ENCODE peak calls at places on chromosomes 4 and X, in eight cellular contexts. V is sigmoid colon, A is suprapubic skin, X is HCT116, N is SK-N-SH, M is prostate gland, J is GM23338, T is HL-60. G is an unnamed sample.

GRCh38 chr4:152357206-152357605 is 178.7 kb downstream of the FBXW7 start:
- DNase-seq in V (no peak), A (no peak), X (no peak), N (no peak), M (no peak), J (no peak), T (peak), G (no peak)

GRCh38 chr4:113502476-113502875 is 259.1 kb downstream of the CAMK2D start:
- DNase-seq in V (no peak), A (no peak), X (no peak), N (no peak), M (no peak), J (no peak), T (no peak), G (no peak)

GRCh38 chr4:33060873-33061542 is 2340.8 kb downstream of the PCDH7 start:
- DNase-seq in V (no peak), A (no peak), X (peak), N (peak), M (no peak), J (peak), T (peak), G (no peak)

GRCh38 chr4:125389713-125390112 is 75.0 kb downstream of the FAT4 start:
- DNase-seq in V (no peak), A (no peak), X (no peak), N (no peak), M (no peak), J (no peak), T (no peak), G (no peak)

GRCh38 chr4:94068712-94069111 is 139.0 kb upstream of the SMARCAD1 start:
- DNase-seq in V (no peak), A (no peak), X (no peak), N (no peak), M (no peak), J (peak), T (no peak), G (no peak)

GRCh38 chrX:39645059-39645895 is 452.5 kb downstream of the BCOR start:
- DNase-seq in V (peak), A (peak), X (no peak), N (no peak), M (no peak), J (no peak), T (no peak), G (no peak)

GRCh38 chr4:134465417-134465816 is 263.8 kb upstream of the PABPC4L start:
- DNase-seq in V (no peak), A (no peak), X (no peak), N (no peak), M (no peak), J (no peak), T (no peak), G (no peak)

GRCh38 chrX:11470231-11470630 is 177.0 kb downstream of the AMELX start:
- DNase-seq in V (no peak), A (no peak), X (no peak), N (no peak), M (peak), J (no peak), T (no peak), G (no peak)

GRCh38 chr4:54005475-54005874 is 58.9 kb downstream of the CHIC2 start:
- DNase-seq in V (no peak), A (no peak), X (no peak), N (no peak), M (no peak), J (no peak), T (no peak), G (no peak)

GRCh38 chr4:74365761-74366160 is 816 bp downstream of the EREG start:
- DNase-seq in V (peak), A (no peak), X (no peak), N (peak), M (peak), J (peak), T (no peak), G (no peak)

GRCh38 chrX:74550295-74550802 is 64.1 kb downstream of the RLIM start:
- DNase-seq in V (peak), A (peak), X (peak), N (peak), M (peak), J (peak), T (peak), G (peak)

GRCh38 chrX:1807301-1807731 is 192.5 kb downstream of the ASMT start:
- DNase-seq in V (no peak), A (no peak), X (no peak), N (no peak), M (no peak), J (peak), T (no peak), G (peak)

GRCh38 chrX:20254712-20255299 is 11.9 kb downstream of the RPS6KA3 start:
- DNase-seq in V (no peak), A (no peak), X (no peak), N (no peak), M (no peak), J (no peak), T (no peak), G (no peak)

GRCh38 chr4:101527186-101527585 is 179.9 kb upstream of the PPP3CA start:
- DNase-seq in V (no peak), A (no peak), X (no peak), N (no peak), M (no peak), J (no peak), T (no peak), G (no peak)

GRCh38 chrX:23765449-23765848 is 17.5 kb upstream of the SAT1 start:
- DNase-seq in V (no peak), A (no peak), X (no peak), N (no peak), M (no peak), J (no peak), T (no peak), G (no peak)

GRCh38 chrX:7444967-7445366 is 297.0 kb upstream of the PUDP start:
- DNase-seq in V (no peak), A (no peak), X (no peak), N (no peak), M (no peak), J (no peak), T (no peak), G (no peak)

GRCh38 chrX:34406580-34406979 is 250.5 kb downstream of the TMEM47 start:
- DNase-seq in V (no peak), A (no peak), X (no peak), N (no peak), M (no peak), J (no peak), T (no peak), G (no peak)

GRCh38 chr4:93373893-93374860 is 454.4 kb upstream of the ATOH1 start:
- DNase-seq in V (no peak), A (no peak), X (no peak), N (no peak), M (no peak), J (no peak), T (no peak), G (no peak)

GRCh38 chrX:135194684-135195083 is 23.5 kb upstream of the CT55 start:
- DNase-seq in V (no peak), A (no peak), X (no peak), N (peak), M (no peak), J (peak), T (no peak), G (no peak)

GRCh38 chrX:16185725-16186136 is 18.4 kb downstream of the MAGEB17 start:
- DNase-seq in V (no peak), A (no peak), X (peak), N (no peak), M (no peak), J (no peak), T (no peak), G (no peak)

GRCh38 chr4:4921077-4921476 is 61.6 kb downstream of the MSX1 start:
- DNase-seq in V (no peak), A (no peak), X (no peak), N (no peak), M (no peak), J (no peak), T (no peak), G (no peak)

GRCh38 chrX:39802354-39802753 is 295.4 kb downstream of the BCOR start:
- DNase-seq in V (no peak), A (no peak), X (no peak), N (no peak), M (no peak), J (peak), T (no peak), G (no peak)

GRCh38 chrX:88604433-88605221 is 142.4 kb upstream of the CPXCR1 start:
- DNase-seq in V (no peak), A (no peak), X (no peak), N (no peak), M (no peak), J (no peak), T (no peak), G (no peak)

GRCh38 chr4:147480891-147481576 is at the start of gene EDNRA:
- DNase-seq in V (no peak), A (no peak), X (no peak), N (peak), M (no peak), J (peak), T (no peak), G (no peak)

GRCh38 chrX:110322603-110323002 is 4.7 kb upstream of the AMMECR1 start:
- DNase-seq in V (no peak), A (no peak), X (no peak), N (no peak), M (no peak), J (no peak), T (no peak), G (no peak)

GRCh38 chrX:48663241-48663640 is 20.4 kb upstream of the WAS start:
- DNase-seq in V (no peak), A (no peak), X (no peak), N (no peak), M (no peak), J (no peak), T (no peak), G (no peak)

GRCh38 chr4:106245176-106245575 is 70.8 kb downstream of the TBCK start:
- DNase-seq in V (no peak), A (no peak), X (no peak), N (no peak), M (no peak), J (no peak), T (no peak), G (no peak)

GRCh38 chr4:5905714-5906113 is 12.8 kb upstream of the CRMP1 start:
- DNase-seq in V (no peak), A (no peak), X (no peak), N (no peak), M (no peak), J (peak), T (no peak), G (no peak)

GRCh38 chr4:150799207-150799606 is 215.9 kb downstream of the LRBA start:
- DNase-seq in V (no peak), A (no peak), X (no peak), N (no peak), M (no peak), J (peak), T (no peak), G (no peak)

GRCh38 chr4:91220315-91220714 is 1083.5 kb upstream of the GRID2 start:
- DNase-seq in V (no peak), A (no peak), X (no peak), N (no peak), M (no peak), J (no peak), T (no peak), G (no peak)

GRCh38 chr4:101037938-101038413 is 309.4 kb downstream of the PPP3CA start:
- DNase-seq in V (no peak), A (no peak), X (no peak), N (no peak), M (no peak), J (no peak), T (peak), G (no peak)

GRCh38 chr4:140255467-140255866 is 101.5 kb upstream of the MAML3 start:
- DNase-seq in V (no peak), A (no peak), X (no peak), N (no peak), M (no peak), J (no peak), T (no peak), G (no peak)

GRCh38 chr4:140257461-140258305 is 103.7 kb upstream of the MAML3 start:
- DNase-seq in V (no peak), A (no peak), X (no peak), N (no peak), M (no peak), J (no peak), T (no peak), G (no peak)

GRCh38 chr4:140256941-140257340 is 103.0 kb upstream of the MAML3 start:
- DNase-seq in V (no peak), A (no peak), X (no peak), N (no peak), M (no peak), J (no peak), T (no peak), G (no peak)

GRCh38 chr4:140255919-140256318 is 101.9 kb upstream of the MAML3 start:
- DNase-seq in V (no peak), A (no peak), X (no peak), N (no peak), M (no peak), J (no peak), T (no peak), G (no peak)

DNA sequence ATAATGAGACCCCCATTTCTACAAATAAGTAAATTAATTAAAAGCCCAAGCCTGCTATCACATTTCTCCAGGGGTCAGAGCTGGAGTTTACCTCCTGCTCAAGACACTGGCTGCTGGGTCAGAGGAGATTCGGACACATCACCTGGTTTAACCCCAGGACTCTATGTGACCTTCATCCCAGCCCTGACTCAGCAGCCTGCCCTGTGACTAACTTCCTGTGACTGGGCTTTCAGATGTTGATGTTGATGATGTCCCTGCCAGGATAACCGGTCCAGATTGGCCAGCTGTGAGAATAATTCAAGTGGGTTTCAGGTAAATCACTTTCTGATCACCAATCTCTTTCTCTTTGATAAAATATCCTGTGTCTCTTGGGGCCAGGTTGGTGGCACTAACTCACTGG is 102.4 kb upstream of the MAML3 start:
- DNase-seq in V (no peak), A (no peak), X (no peak), N (no peak), M (no peak), J (no peak), T (no peak), G (no peak)
- H3K27ac ChIP-seq in V (peak), A (no peak), X (no peak), N (no peak), M (no peak), J (no peak), T (no peak), G (peak)

DNA sequence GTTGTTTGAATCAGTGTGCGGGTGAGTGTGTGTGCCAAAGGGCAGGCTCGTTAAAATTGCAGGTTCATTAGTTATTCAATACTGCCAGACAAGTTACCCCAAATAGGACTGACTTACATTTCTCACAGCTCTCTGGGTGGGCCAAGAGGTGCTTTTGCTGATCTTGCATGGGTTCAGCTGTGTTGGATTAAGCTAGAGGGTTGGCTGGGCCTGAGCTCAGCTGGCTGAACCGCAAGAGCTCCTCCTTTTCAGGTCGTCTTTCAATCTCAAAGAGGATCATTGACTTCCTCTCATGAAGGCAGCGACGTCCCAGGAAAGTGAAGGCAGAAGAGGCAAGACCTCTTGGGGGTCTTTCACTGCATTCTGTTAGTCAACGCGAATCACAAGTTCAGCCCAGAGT is 343.3 kb upstream of the FRG1 start:
- DNase-seq in V (no peak), A (no peak), X (no peak), N (no peak), M (no peak), J (no peak), T (no peak), G (no peak)
- TF ChIP-seq POLR2AphosphoS5 in V (no peak), A (no peak), X (no peak), N (no peak), M (no peak), J (no peak), T (no peak), G (no peak)

DNA sequence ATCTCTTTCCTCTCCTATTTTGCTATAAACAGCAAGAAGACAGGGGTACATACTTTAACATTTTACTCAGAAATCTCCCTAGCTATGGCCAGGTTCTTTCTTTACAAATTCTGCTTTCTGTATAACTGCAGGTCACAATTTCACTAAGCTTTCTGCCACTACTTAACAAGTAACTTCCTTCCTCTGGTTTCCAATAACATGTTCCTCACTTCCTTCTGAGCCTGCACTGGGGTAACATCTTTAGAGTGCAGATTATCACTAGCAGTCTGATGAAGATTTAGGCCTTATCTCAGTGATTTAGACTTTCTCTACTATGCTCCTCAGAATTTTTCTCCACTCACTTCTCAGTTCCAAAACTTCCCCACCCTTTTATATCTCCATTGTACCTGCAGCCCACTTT is 1930.5 kb upstream of the AGA start:
- DNase-seq in V (no peak), A (no peak), X (no peak), N (no peak), M (no peak), J (no peak), T (peak), G (no peak)
- H3K27ac ChIP-seq in V (no peak), A (no peak), X (no peak), N (no peak), M (no peak), J (no peak), T (peak), G (no peak)

GRCh38 chr4:36227913-36228312 is 16.4 kb downstream of the ARAP2 start:
- DNase-seq in V (no peak), A (no peak), X (no peak), N (no peak), M (no peak), J (no peak), T (no peak), G (no peak)
- TF ChIP-seq POLR2AphosphoS5 in V (no peak), A (no peak), X (no peak), N (no peak), M (no peak), J (no peak), T (no peak), G (no peak)

GRCh38 chr4:137909910-137910309 is 332.2 kb downstream of the SLC7A11 start:
- DNase-seq in V (no peak), A (no peak), X (no peak), N (peak), M (peak), J (peak), T (no peak), G (no peak)
- H3K27ac ChIP-seq in V (no peak), A (no peak), X (no peak), N (no peak), M (no peak), J (no peak), T (no peak), G (no peak)

G was measured in vagina.